ENCODE peak calls at places on chromosomes 6 and 20, in ten cellular contexts. One of them, this sample, is unnamed.

GRCh38 chr6:143928853-143929252 is 64.6 kb downstream of the ZC2HC1B start:
- DNase-seq in GM06990: no peak
- DNase-seq in endodermal cell: no peak
- DNase-seq in epithelial cell of esophagus: no peak
- DNase-seq in GM12865: no peak
- DNase-seq in heart right ventricle: no peak
- DNase-seq in GM20000: no peak
- DNase-seq in AG04450: no peak
- DNase-seq in RWPE1: no peak
- DNase-seq in PC-9: no peak
- DNase-seq in this sample: no peak

GRCh38 chr20:1108437-1108920 is 9.9 kb upstream of the PSMF1 start:
- DNase-seq in GM20000: peak; percentile 71
- DNase-seq in RWPE1: peak; percentile 60
- DNase-seq in heart right ventricle: peak; percentile 43
- DNase-seq in GM12865: peak; percentile 55
- DNase-seq in PC-9: no peak
- DNase-seq in GM06990: no peak
- DNase-seq in AG04450: no peak
- DNase-seq in epithelial cell of esophagus: peak; percentile 50
- DNase-seq in endodermal cell: peak; percentile 89
- DNase-seq in this sample: peak; percentile 71

GRCh38 chr20:60589624-60590023 is 631.4 kb downstream of the CDH26 start:
- DNase-seq in RWPE1: peak; percentile 59
- DNase-seq in AG04450: no peak
- DNase-seq in epithelial cell of esophagus: peak; percentile 6
- DNase-seq in GM06990: no peak
- DNase-seq in endodermal cell: peak; percentile 82
- DNase-seq in GM20000: no peak
- DNase-seq in GM12865: no peak
- DNase-seq in PC-9: no peak
- DNase-seq in heart right ventricle: no peak
- DNase-seq in this sample: no peak

GRCh38 chr20:1854246-1854645 is 41.0 kb upstream of the SIRPA start:
- DNase-seq in GM06990: no peak
- DNase-seq in RWPE1: no peak
- DNase-seq in PC-9: no peak
- DNase-seq in GM20000: no peak
- DNase-seq in AG04450: no peak
- DNase-seq in endodermal cell: no peak
- DNase-seq in heart right ventricle: no peak
- DNase-seq in epithelial cell of esophagus: no peak
- DNase-seq in GM12865: no peak
- DNase-seq in this sample: no peak

GRCh38 chr6:105459884-105460283 is 57.0 kb upstream of the PREP start:
- DNase-seq in heart right ventricle: no peak
- DNase-seq in endodermal cell: no peak
- DNase-seq in GM12865: no peak
- DNase-seq in AG04450: no peak
- DNase-seq in epithelial cell of esophagus: peak; percentile 80
- DNase-seq in GM06990: peak; percentile 20
- DNase-seq in PC-9: peak; percentile 64
- DNase-seq in GM20000: no peak
- DNase-seq in RWPE1: peak; percentile 61
- DNase-seq in this sample: no peak

GRCh38 chr6:48061630-48062029 is 49.4 kb downstream of the PTCHD4 start:
- DNase-seq in GM06990: no peak
- DNase-seq in GM12865: no peak
- DNase-seq in endodermal cell: no peak
- DNase-seq in epithelial cell of esophagus: peak; percentile 62
- DNase-seq in AG04450: no peak
- DNase-seq in heart right ventricle: no peak
- DNase-seq in GM20000: no peak
- DNase-seq in RWPE1: peak; percentile 37
- DNase-seq in PC-9: no peak
- DNase-seq in this sample: no peak

GRCh38 chr6:33019358-33019757 is 10.0 kb upstream of the HLA-DOA start:
- DNase-seq in RWPE1: no peak
- DNase-seq in epithelial cell of esophagus: no peak
- DNase-seq in heart right ventricle: no peak
- DNase-seq in endodermal cell: no peak
- DNase-seq in GM20000: no peak
- DNase-seq in AG04450: no peak
- DNase-seq in PC-9: no peak
- DNase-seq in GM06990: no peak
- DNase-seq in GM12865: no peak
- DNase-seq in this sample: peak; percentile 3

GRCh38 chr20:51388227-51388626 is 154.3 kb downstream of the NFATC2 start:
- DNase-seq in RWPE1: peak; percentile 71
- DNase-seq in GM06990: no peak
- DNase-seq in GM12865: no peak
- DNase-seq in GM20000: no peak
- DNase-seq in heart right ventricle: no peak
- DNase-seq in PC-9: peak; percentile 88
- DNase-seq in AG04450: no peak
- DNase-seq in endodermal cell: no peak
- DNase-seq in epithelial cell of esophagus: peak; percentile 73
- DNase-seq in this sample: no peak

GRCh38 chr6:83474309-83474708 is 38.0 kb upstream of the PRSS35 start:
- DNase-seq in AG04450: no peak
- DNase-seq in PC-9: no peak
- DNase-seq in epithelial cell of esophagus: no peak
- DNase-seq in heart right ventricle: no peak
- DNase-seq in GM12865: no peak
- DNase-seq in GM06990: no peak
- DNase-seq in endodermal cell: peak; percentile 48
- DNase-seq in RWPE1: no peak
- DNase-seq in GM20000: no peak
- DNase-seq in this sample: no peak

GRCh38 chr6:160974304-160974771 is 17.2 kb upstream of the MAP3K4 start:
- DNase-seq in GM06990: no peak
- DNase-seq in endodermal cell: no peak
- DNase-seq in GM12865: no peak
- DNase-seq in epithelial cell of esophagus: peak; percentile 91
- DNase-seq in heart right ventricle: peak; percentile 36
- DNase-seq in PC-9: no peak
- DNase-seq in AG04450: peak; percentile 84
- DNase-seq in GM20000: no peak
- DNase-seq in RWPE1: peak; percentile 86
- DNase-seq in this sample: no peak

GRCh38 chr6:142357879-142358278 is 56.1 kb downstream of the ADGRG6 start:
- DNase-seq in epithelial cell of esophagus: no peak
- DNase-seq in RWPE1: no peak
- DNase-seq in endodermal cell: no peak
- DNase-seq in PC-9: no peak
- DNase-seq in AG04450: no peak
- DNase-seq in GM20000: no peak
- DNase-seq in heart right ventricle: no peak
- DNase-seq in GM12865: no peak
- DNase-seq in GM06990: no peak
- DNase-seq in this sample: no peak
- TF ChIP-seq CTCF in epithelial cell of esophagus: no peak
- TF ChIP-seq CTCF in RWPE1: no peak
- TF ChIP-seq CTCF in endodermal cell: no peak
- TF ChIP-seq CTCF in PC-9: no peak
- TF ChIP-seq CTCF in AG04450: no peak
- TF ChIP-seq CTCF in GM20000: no peak
- TF ChIP-seq CTCF in heart right ventricle: no peak
- TF ChIP-seq CTCF in GM12865: no peak
- TF ChIP-seq CTCF in GM06990: no peak
- TF ChIP-seq CTCF in this sample: no peak

GRCh38 chr6:118649918-118650499 is 1.4 kb downstream of the CEP85L start:
- DNase-seq in RWPE1: no peak
- DNase-seq in AG04450: no peak
- DNase-seq in GM12865: no peak
- DNase-seq in heart right ventricle: no peak
- DNase-seq in PC-9: no peak
- DNase-seq in epithelial cell of esophagus: no peak
- DNase-seq in GM06990: no peak
- DNase-seq in endodermal cell: no peak
- DNase-seq in GM20000: no peak
- DNase-seq in this sample: no peak

GRCh38 chr6:118648866-118649554 is 2.4 kb downstream of the CEP85L start:
- DNase-seq in GM20000: no peak
- DNase-seq in heart right ventricle: no peak
- DNase-seq in GM12865: no peak
- DNase-seq in GM06990: no peak
- DNase-seq in epithelial cell of esophagus: no peak
- DNase-seq in endodermal cell: no peak
- DNase-seq in PC-9: no peak
- DNase-seq in RWPE1: no peak
- DNase-seq in AG04450: no peak
- DNase-seq in this sample: no peak

GRCh38 chr6:118652051-118652699 is 784 bp upstream of the CEP85L start:
- DNase-seq in endodermal cell: peak; percentile 57
- DNase-seq in AG04450: no peak
- DNase-seq in GM06990: no peak
- DNase-seq in epithelial cell of esophagus: no peak
- DNase-seq in heart right ventricle: no peak
- DNase-seq in PC-9: no peak
- DNase-seq in GM20000: peak; percentile 13
- DNase-seq in GM12865: no peak
- DNase-seq in RWPE1: no peak
- DNase-seq in this sample: no peak

GRCh38 chr6:118651282-118652050 is at the start of gene CEP85L:
- DNase-seq in heart right ventricle: peak; percentile 94
- DNase-seq in epithelial cell of esophagus: peak; percentile 92
- DNase-seq in endodermal cell: peak; percentile 97
- DNase-seq in GM06990: peak; percentile 92
- DNase-seq in RWPE1: peak; percentile 85
- DNase-seq in GM12865: peak; percentile 94
- DNase-seq in AG04450: peak; percentile 56
- DNase-seq in GM20000: peak; percentile 98
- DNase-seq in PC-9: peak; percentile 82
- DNase-seq in this sample: peak; percentile 95

DNA sequence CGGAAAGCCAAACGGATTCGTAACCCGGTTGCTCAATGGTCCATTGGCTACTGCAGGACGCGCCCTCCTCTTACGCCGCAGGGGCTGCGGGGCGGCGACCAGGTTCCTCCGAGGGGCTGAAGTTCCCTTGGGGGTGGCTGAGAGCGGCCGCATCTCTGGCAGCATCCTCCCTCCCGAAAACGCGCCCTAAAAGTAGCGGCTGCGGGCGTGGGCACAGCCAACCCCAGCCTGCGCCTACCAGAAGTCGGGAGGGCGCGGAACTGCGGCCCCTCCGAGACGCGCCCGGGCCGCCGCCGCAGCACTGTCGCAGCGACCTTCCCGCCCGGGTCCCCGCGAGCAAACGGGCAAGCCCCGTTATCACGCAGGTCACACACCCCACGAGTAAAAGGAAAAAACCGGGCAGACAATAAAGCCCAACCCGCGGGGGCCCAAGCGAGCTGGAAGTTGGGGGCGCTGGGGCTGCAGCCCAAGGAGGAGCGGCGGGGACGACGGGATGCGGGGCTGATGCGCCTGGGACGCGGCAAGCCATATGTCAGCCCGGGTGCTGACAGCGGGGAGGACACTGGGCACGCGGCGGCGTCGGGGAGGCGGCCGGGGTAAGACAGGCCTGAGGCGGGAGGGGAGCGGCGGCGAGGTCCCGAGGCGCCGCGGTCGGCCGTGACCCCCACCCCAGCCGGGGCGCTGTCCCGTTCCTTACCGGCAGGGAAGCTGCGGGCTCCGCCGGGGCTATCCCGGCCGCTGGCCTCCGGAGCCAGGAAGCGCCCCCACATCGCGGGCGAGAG is 700 bp downstream of the CEP85L start:
- DNase-seq in heart right ventricle: peak; percentile 53
- DNase-seq in AG04450: no peak
- DNase-seq in GM06990: peak; percentile 72
- DNase-seq in PC-9: peak; percentile 47
- DNase-seq in epithelial cell of esophagus: peak; percentile 49
- DNase-seq in GM20000: peak; percentile 59
- DNase-seq in endodermal cell: peak; percentile 82
- DNase-seq in GM12865: peak; percentile 63
- DNase-seq in RWPE1: peak; percentile 31
- DNase-seq in this sample: peak; percentile 46
- TF ChIP-seq CTCF in heart right ventricle: peak; percentile 28
- TF ChIP-seq CTCF in AG04450: peak; percentile 22
- TF ChIP-seq CTCF in GM06990: no peak
- TF ChIP-seq CTCF in PC-9: no peak
- TF ChIP-seq CTCF in epithelial cell of esophagus: no peak
- TF ChIP-seq CTCF in GM20000: no peak
- TF ChIP-seq CTCF in endodermal cell: peak; percentile 48
- TF ChIP-seq CTCF in GM12865: no peak
- TF ChIP-seq CTCF in RWPE1: no peak
- TF ChIP-seq CTCF in this sample: no peak

DNA sequence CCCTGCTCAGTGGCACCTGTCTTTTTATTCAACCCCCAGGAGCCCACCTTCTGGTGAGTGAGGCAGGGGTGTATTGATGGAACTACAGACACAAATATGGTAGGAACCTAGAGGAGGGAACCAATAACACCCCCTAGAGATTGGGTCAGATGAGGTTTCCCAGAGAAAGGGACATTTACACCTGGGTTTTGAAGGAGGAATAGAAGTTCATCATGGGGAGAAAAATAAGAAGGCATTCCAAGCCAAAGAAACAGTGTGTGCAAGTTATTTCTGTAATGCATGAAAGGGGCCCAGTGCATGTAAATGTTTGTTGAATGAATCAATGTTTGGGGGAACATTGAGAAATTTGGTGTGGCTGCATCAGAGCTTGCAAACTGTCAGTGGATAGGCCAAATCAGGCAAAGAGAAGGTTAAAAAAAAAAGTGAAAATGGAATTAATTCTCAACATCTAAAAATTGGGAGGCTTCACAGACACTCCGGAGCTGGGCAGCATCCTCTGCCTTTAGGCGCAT is 11.1 kb upstream of the KIAA1755 start:
- DNase-seq in endodermal cell: no peak
- DNase-seq in AG04450: no peak
- DNase-seq in heart right ventricle: no peak
- DNase-seq in PC-9: no peak
- DNase-seq in GM20000: no peak
- DNase-seq in GM06990: no peak
- DNase-seq in RWPE1: no peak
- DNase-seq in GM12865: no peak
- DNase-seq in epithelial cell of esophagus: no peak
- DNase-seq in this sample: no peak
- TF ChIP-seq CTCF in endodermal cell: no peak
- TF ChIP-seq CTCF in AG04450: no peak
- TF ChIP-seq CTCF in heart right ventricle: no peak
- TF ChIP-seq CTCF in PC-9: no peak
- TF ChIP-seq CTCF in GM20000: no peak
- TF ChIP-seq CTCF in GM06990: no peak
- TF ChIP-seq CTCF in RWPE1: no peak
- TF ChIP-seq CTCF in GM12865: no peak
- TF ChIP-seq CTCF in epithelial cell of esophagus: no peak
- TF ChIP-seq CTCF in this sample: no peak

DNA sequence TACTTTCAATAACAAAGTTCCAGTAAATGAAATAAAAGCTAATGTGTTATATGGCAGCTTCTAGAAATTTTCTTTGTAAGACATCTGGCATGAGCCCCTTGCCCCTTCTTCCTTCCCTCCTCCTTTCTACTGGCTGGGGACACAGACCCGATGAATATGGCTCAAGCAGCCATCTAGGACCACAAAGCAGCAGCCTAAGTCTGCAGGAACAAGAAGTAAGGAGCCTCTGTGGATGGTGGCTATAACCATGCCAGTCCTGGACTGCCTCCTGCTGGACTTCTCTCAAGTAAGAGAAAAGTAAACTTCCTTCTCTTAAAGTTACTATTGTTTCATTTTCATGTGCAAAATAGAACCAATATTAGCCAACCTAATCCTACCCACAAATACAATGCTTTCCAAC is 114.9 kb upstream of the DST start:
- DNase-seq in RWPE1: no peak
- DNase-seq in GM20000: no peak
- DNase-seq in epithelial cell of esophagus: peak; percentile 78
- DNase-seq in PC-9: no peak
- DNase-seq in GM06990: no peak
- DNase-seq in GM12865: peak; percentile 74
- DNase-seq in heart right ventricle: no peak
- DNase-seq in endodermal cell: peak; percentile 71
- DNase-seq in AG04450: no peak
- DNase-seq in this sample: no peak
- TF ChIP-seq CTCF in RWPE1: no peak
- TF ChIP-seq CTCF in GM20000: no peak
- TF ChIP-seq CTCF in epithelial cell of esophagus: peak; percentile 73
- TF ChIP-seq CTCF in PC-9: peak; percentile 42
- TF ChIP-seq CTCF in GM06990: peak; percentile 56
- TF ChIP-seq CTCF in GM12865: peak; percentile 39
- TF ChIP-seq CTCF in heart right ventricle: peak; percentile 40
- TF ChIP-seq CTCF in endodermal cell: peak; percentile 76
- TF ChIP-seq CTCF in AG04450: peak; percentile 56
- TF ChIP-seq CTCF in this sample: peak; percentile 36

This sample was measured in GM10248.